ENCODE peak calls at places on chromosomes 12 and 14, in nine cellular contexts. Q is CD8-positive, alpha-beta T cell; O is left ventricle myocardium inferior; Y is uterus; F is stomach; U is brain microvascular endothelial cell; K is hepatocyte; I is breast epithelium; B is right lobe of liver. M is an unnamed sample.

GRCh38 chr14:100467939-100468338 is 119.3 kb downstream of the BEGAIN start:
- DNase-seq in Q (no peak), O (no peak), Y (no peak), F (no peak), U (no peak), K (no peak), I (no peak), B (no peak), M (no peak)

GRCh38 chr12:96329545-96329944 is 70.7 kb downstream of the CDK17 start:
- DNase-seq in Q (no peak), O (no peak), Y (no peak), F (no peak), U (no peak), K (no peak), I (no peak), B (no peak), M (no peak)

GRCh38 chr12:120515496-120515895 is 13.5 kb downstream of the COQ5 start:
- DNase-seq in Q (no peak), O (no peak), Y (no peak), F (no peak), U (no peak), K (no peak), I (no peak), B (no peak), M (no peak)

GRCh38 chr12:12017135-12017581 is 53.6 kb upstream of the BCL2L14 start:
- DNase-seq in Q (no peak), O (peak; percentile 36), Y (no peak), F (no peak), U (no peak), K (no peak), I (no peak), B (no peak), M (no peak)

GRCh38 chr12:121451931-121452330 is 52.0 kb downstream of the RNF34 start:
- DNase-seq in Q (no peak), O (no peak), Y (no peak), F (no peak), U (no peak), K (no peak), I (no peak), B (no peak), M (no peak)

GRCh38 chr12:41466300-41466699 is 278.2 kb downstream of the PDZRN4 start:
- DNase-seq in Q (no peak), O (no peak), Y (no peak), F (no peak), U (no peak), K (no peak), I (no peak), B (no peak), M (no peak)

GRCh38 chr12:14564336-14564959 is 3.2 kb downstream of the PLBD1 start:
- DNase-seq in Q (no peak), O (no peak), Y (no peak), F (no peak), U (no peak), K (no peak), I (no peak), B (no peak), M (no peak)

GRCh38 chr12:74725154-74725553 is 187.5 kb downstream of the ATXN7L3B start:
- DNase-seq in Q (no peak), O (no peak), Y (no peak), F (no peak), U (peak; percentile 44), K (no peak), I (no peak), B (no peak), M (no peak)

GRCh38 chr12:108346022-108346633 is 7.0 kb upstream of the CMKLR1 start:
- DNase-seq in Q (no peak), O (no peak), Y (no peak), F (no peak), U (no peak), K (no peak), I (no peak), B (no peak), M (no peak)

GRCh38 chr14:21723431-21724045 is 49.9 kb upstream of the OR4E1 start:
- DNase-seq in Q (peak; percentile 32), O (no peak), Y (no peak), F (no peak), U (no peak), K (peak; percentile 34), I (no peak), B (no peak), M (no peak)

GRCh38 chr12:121455766-121456420 is 56.0 kb downstream of the RNF34 start:
- DNase-seq in Q (no peak), O (no peak), Y (no peak), F (no peak), U (no peak), K (no peak), I (no peak), B (no peak), M (no peak)

GRCh38 chr12:74391283-74391682 is 146.4 kb upstream of the ATXN7L3B start:
- DNase-seq in Q (no peak), O (no peak), Y (no peak), F (no peak), U (no peak), K (no peak), I (no peak), B (no peak), M (no peak)

GRCh38 chr12:12721251-12721689 is 4.1 kb downstream of the CDKN1B start:
- DNase-seq in Q (no peak), O (no peak), Y (no peak), F (no peak), U (no peak), K (no peak), I (no peak), B (no peak), M (no peak)

GRCh38 chr12:15550778-15551177 is 228.5 kb downstream of the PTPRO start:
- DNase-seq in Q (no peak), O (no peak), Y (no peak), F (no peak), U (no peak), K (no peak), I (no peak), B (no peak), M (no peak)

GRCh38 chr12:95218852-95219171 is 1.2 kb downstream of the VEZT start:
- DNase-seq in Q (peak; percentile 18), O (no peak), Y (no peak), F (no peak), U (no peak), K (no peak), I (peak; percentile 40), B (no peak), M (no peak)

DNA sequence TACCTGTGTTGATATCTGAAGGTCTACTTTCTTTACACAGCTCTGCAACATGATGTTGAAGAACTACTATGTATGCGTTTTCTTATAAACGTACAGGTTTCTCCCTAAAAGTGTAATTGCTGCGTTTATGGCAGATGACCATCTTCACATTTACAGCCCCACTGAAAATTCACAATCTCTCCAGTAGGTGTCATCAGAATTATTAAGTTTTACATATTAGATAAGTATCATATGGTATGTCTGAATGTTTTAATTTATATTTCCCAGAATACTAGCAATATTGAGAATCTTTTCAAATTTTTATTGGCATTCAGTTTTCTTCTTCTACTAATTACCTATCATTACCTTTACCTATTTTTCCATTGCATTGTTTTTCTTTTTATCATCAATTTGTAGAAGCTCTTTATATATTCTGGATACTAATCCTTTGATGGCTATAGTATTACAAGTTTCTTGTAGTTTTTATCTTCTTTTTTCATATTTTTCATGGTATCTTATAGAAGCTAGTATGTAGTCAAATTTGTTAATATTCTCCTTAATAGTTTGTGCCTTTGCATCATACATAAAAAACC is 123.5 kb downstream of the CAPZA3 start:
- DNase-seq in Q (no peak), O (no peak), Y (no peak), F (no peak), U (no peak), K (peak; percentile 21), I (no peak), B (no peak), M (no peak)
- TF ChIP-seq CTCF in Q (peak; percentile 27), O (peak; percentile 61), Y (no peak), F (peak; percentile 55), U (peak; percentile 47), K (peak; percentile 51), I (peak; percentile 32), B (peak; percentile 57), M (peak; percentile 47)

GRCh38 chr12:102298022-102298421 is 100.4 kb upstream of the PMCH start:
- DNase-seq in Q (no peak), O (no peak), Y (no peak), F (no peak), U (peak; percentile 43), K (no peak), I (no peak), B (no peak), M (no peak)

GRCh38 chr12:102302553-102302952 is 104.9 kb upstream of the PMCH start:
- DNase-seq in Q (no peak), O (no peak), Y (no peak), F (no peak), U (no peak), K (no peak), I (no peak), B (no peak), M (no peak)

GRCh38 chr12:102301547-102301946 is 103.9 kb upstream of the PMCH start:
- DNase-seq in Q (no peak), O (no peak), Y (no peak), F (no peak), U (no peak), K (no peak), I (no peak), B (no peak), M (no peak)

GRCh38 chr12:102299731-102300130 is 102.1 kb upstream of the PMCH start:
- DNase-seq in Q (no peak), O (no peak), Y (no peak), F (no peak), U (no peak), K (no peak), I (no peak), B (no peak), M (no peak)

GRCh38 chr12:102300824-102301461 is 103.3 kb upstream of the PMCH start:
- DNase-seq in Q (no peak), O (no peak), Y (no peak), F (no peak), U (peak; percentile 65), K (peak; percentile 39), I (no peak), B (no peak), M (no peak)
- H3K36me3 ChIP-seq in Q (no peaks in the 10 kb centered on the region), O (no peaks in the 10 kb centered on the region), Y (no peaks in the 10 kb centered on the region), F (no peaks in the 10 kb centered on the region), U (no peaks in the 10 kb centered on the region), K (no peaks in the 10 kb centered on the region), I (no peaks in the 10 kb centered on the region), B (no peaks in the 10 kb centered on the region), M (no peaks in the 10 kb centered on the region)

DNA sequence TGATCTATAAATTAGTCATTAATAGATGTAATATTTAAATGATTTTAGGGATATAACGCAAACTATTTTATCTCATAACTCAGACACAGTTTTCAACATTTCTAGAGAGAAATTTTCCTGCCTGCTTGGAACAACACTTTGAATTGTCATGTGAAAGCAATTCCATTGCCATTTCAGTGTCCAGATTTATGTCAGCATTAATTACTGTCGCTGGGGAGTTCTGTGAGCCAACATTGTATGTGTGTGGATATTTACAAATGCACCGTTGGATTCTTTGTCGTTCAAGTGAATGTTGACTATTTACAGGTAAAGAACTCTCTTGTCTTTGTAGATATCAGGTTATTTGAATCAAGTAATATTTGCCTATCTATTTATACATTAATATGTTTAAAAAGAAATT is 465.3 kb upstream of the RGS6 start:
- DNase-seq in Q (no peak), O (no peak), Y (no peak), F (no peak), U (no peak), K (no peak), I (no peak), B (no peak), M (no peak)
- H3K27ac ChIP-seq in Q (no peak overlapping the region), O (no peak overlapping the region), Y (no peak overlapping the region), F (no peak overlapping the region), U (no peak overlapping the region), K (no peak overlapping the region), I (no peak overlapping the region), B (no peak overlapping the region), M (no peak overlapping the region)

GRCh38 chr12:49489720-49490119 is 49.1 kb upstream of the KCNH3 start:
- DNase-seq in Q (no peak), O (no peak), Y (no peak), F (no peak), U (peak; percentile 92), K (no peak), I (no peak), B (no peak), M (no peak)
- TF ChIP-seq CTCF in Q (no peak), O (no peak), Y (no peak), F (no peak), U (peak; percentile 40), K (no peak), I (no peak), B (no peak), M (no peak)

M was measured in heart left ventricle.